ENCODE peak calls at places on chromosomes 4 and X, in nine cellular contexts. V is heart left ventricle, A is osteoblast, U is WERI-Rb-1, Z is fibroblast of the aortic adventitia, G is fibroblast of villous mesenchyme, P is retinal pigment epithelial cell, O is testis, I is neural progenitor cell. R is an unnamed sample.
A peak's percentile ranks its signal among the peaks of the same experiment; 100 is the strongest.

GRCh38 chrX:101442095-101442494 is 34.1 kb downstream of the HNRNPH2 start:
- DNase-seq in V (no peak), A (no peak), U (no peak), Z (no peak), G (peak; percentile 91), P (no peak), O (no peak), I (no peak), R (no peak)

GRCh38 chrX:13125188-13125587 is 80.8 kb upstream of the FAM9C start:
- DNase-seq in V (no peak), A (no peak), U (no peak), Z (no peak), G (no peak), P (no peak), O (no peak), I (no peak), R (no peak)

GRCh38 chrX:107729558-107730297 is 45.9 kb downstream of the TSC22D3 start:
- DNase-seq in V (peak; percentile 78), A (no peak), U (no peak), Z (no peak), G (peak; percentile 49), P (no peak), O (no peak), I (no peak), R (no peak)

GRCh38 chrX:69128573-69128972 is 36.7 kb downstream of the PJA1 start:
- DNase-seq in V (peak; percentile 45), A (peak; percentile 88), U (no peak), Z (peak; percentile 11), G (no peak), P (no peak), O (peak; percentile 55), I (peak; percentile 60), R (peak; percentile 45)

GRCh38 chrX:40688976-40689375 is 41.6 kb upstream of the CXorf38 start:
- DNase-seq in V (no peak), A (no peak), U (no peak), Z (peak; percentile 19), G (no peak), P (no peak), O (no peak), I (no peak), R (no peak)

GRCh38 chr4:85496933-85497332 is 22.0 kb downstream of the ARHGAP24 start:
- DNase-seq in V (no peak), A (no peak), U (no peak), Z (peak; percentile 85), G (peak; percentile 81), P (peak; percentile 88), O (no peak), I (no peak), R (peak; percentile 81)

GRCh38 chr4:73434311-73434710 is 1.7 kb upstream of the AFP start:
- DNase-seq in V (no peak), A (no peak), U (no peak), Z (no peak), G (peak; percentile 13), P (no peak), O (no peak), I (peak; percentile 21), R (no peak)

GRCh38 chr4:24771241-24771640 is 24.1 kb upstream of the SOD3 start:
- DNase-seq in V (no peak), A (no peak), U (no peak), Z (peak; percentile 19), G (peak; percentile 78), P (no peak), O (no peak), I (no peak), R (peak; percentile 76)

GRCh38 chr4:27066591-27066990 is 205.9 kb downstream of the STIM2 start:
- DNase-seq in V (no peak), A (no peak), U (no peak), Z (no peak), G (no peak), P (no peak), O (no peak), I (no peak), R (no peak)

GRCh38 chrX:40012800-40013682 is 84.7 kb downstream of the BCOR start:
- DNase-seq in V (peak; percentile 81), A (peak; percentile 92), U (peak; percentile 65), Z (peak; percentile 74), G (peak; percentile 82), P (no peak), O (peak; percentile 49), I (peak; percentile 51), R (peak; percentile 56)

GRCh38 chrX:29461039-29461438 is 754.3 kb upstream of the MAGEB2 start:
- DNase-seq in V (no peak), A (no peak), U (no peak), Z (no peak), G (no peak), P (no peak), O (no peak), I (no peak), R (peak; percentile 1)

GRCh38 chr4:40056722-40057539 is at the start of gene N4BP2:
- DNase-seq in V (peak; percentile 90), A (peak; percentile 94), U (peak; percentile 92), Z (peak; percentile 72), G (peak; percentile 78), P (no peak), O (peak; percentile 78), I (peak; percentile 96), R (peak; percentile 76)

GRCh38 chr4:55866290-55866907 is 13.0 kb downstream of the EXOC1 start:
- DNase-seq in V (no peak), A (peak; percentile 66), U (no peak), Z (peak; percentile 95), G (peak; percentile 96), P (peak; percentile 91), O (no peak), I (no peak), R (peak; percentile 93)

GRCh38 chr4:139609647-139610046 is 53.6 kb upstream of the SETD7 start:
- DNase-seq in V (no peak), A (peak; percentile 47), U (no peak), Z (peak; percentile 70), G (peak; percentile 34), P (peak; percentile 67), O (no peak), I (no peak), R (peak; percentile 24)

GRCh38 chr4:8618421-8618820 is 25.9 kb downstream of the CPZ start:
- DNase-seq in V (peak; percentile 5), A (no peak), U (no peak), Z (no peak), G (no peak), P (no peak), O (no peak), I (no peak), R (no peak)

GRCh38 chr4:157220026-157220881 is at the start of gene GRIA2:
- DNase-seq in V (peak; percentile 34), A (peak; percentile 90), U (peak; percentile 80), Z (peak; percentile 50), G (peak; percentile 49), P (no peak), O (peak; percentile 72), I (peak; percentile 93), R (peak; percentile 33)

GRCh38 chr4:67327245-67327860 is 217.9 kb downstream of the CENPC start:
- DNase-seq in V (peak; percentile 33), A (no peak), U (peak; percentile 67), Z (peak; percentile 73), G (peak; percentile 51), P (peak; percentile 2), O (peak; percentile 75), I (peak; percentile 82), R (peak; percentile 44)
- TF ChIP-seq CTCF in V (peak; percentile 82), A (peak; percentile 94), U (peak; percentile 72), Z (peak; percentile 90), G (peak; percentile 89), P (peak; percentile 92), O (peak; percentile 63), I (peak; percentile 96), R (peak; percentile 96)

DNA sequence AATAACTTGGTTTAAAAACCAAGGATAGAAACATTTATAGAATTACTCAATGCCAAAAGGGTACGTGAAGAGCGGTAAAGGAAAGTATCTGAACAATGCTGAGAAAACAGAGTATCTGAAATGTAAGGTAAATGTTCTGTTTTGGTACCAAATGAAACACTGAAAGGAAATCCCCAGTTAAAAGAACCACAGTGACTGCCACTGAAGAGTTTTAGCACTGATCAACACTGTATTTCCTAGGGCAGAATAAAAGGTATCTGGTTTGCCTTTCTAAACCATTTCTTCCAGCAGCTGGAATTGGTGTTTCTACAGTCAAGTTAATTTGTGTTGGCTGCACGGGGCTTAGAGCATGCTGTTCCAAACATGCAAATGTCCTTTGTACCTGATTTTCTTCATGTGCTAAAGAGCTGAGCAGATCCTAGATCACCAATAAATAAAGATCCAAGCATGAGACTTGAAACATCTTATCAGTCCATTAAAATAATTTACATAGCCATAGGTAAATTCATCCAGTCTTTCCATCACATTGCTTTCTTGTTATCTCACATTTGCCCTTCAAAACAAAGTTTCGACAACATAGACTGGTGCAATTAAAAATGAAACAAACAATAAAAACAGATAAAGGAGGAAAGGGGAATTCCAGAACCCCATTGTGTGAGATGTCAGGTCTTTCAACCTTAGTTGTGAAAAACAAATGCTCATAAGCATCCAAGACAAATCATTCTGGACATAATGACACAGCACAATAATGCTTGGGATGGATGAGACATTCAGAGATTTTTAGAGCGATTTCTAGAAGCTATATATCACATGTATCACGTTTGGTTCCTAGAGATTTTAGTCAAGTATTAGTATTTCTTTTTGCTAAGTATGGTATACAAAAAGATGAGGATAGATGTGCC is 38.6 kb downstream of the MFAP3L start:
- DNase-seq in V (no peak), A (no peak), U (no peak), Z (no peak), G (no peak), P (no peak), O (no peak), I (no peak), R (no peak)
- H3K4me3 ChIP-seq in V (no peak overlapping the region), A (no peak overlapping the region), U (no peak overlapping the region), Z (no peak overlapping the region), G (no peak overlapping the region), P (no peak overlapping the region), O (no peak overlapping the region), I (no peak overlapping the region), R (no peak overlapping the region)

GRCh38 chr4:20249333-20249732 is 2.4 kb upstream of the SLIT2 start:
- DNase-seq in V (no peak), A (peak; percentile 35), U (peak; percentile 20), Z (peak; percentile 83), G (peak; percentile 51), P (no peak), O (no peak), I (peak; percentile 25), R (peak; percentile 65)
- TF ChIP-seq CTCF in V (no peak), A (peak; percentile 77), U (peak; percentile 56), Z (peak; percentile 83), G (peak; percentile 46), P (peak; percentile 73), O (no peak), I (peak; percentile 33), R (peak; percentile 80)

GRCh38 chr4:119025916-119026661 is 109.5 kb upstream of the MYOZ2 start:
- DNase-seq in V (no peak), A (peak; percentile 86), U (no peak), Z (peak; percentile 97), G (peak; percentile 97), P (peak; percentile 61), O (no peak), I (no peak), R (peak; percentile 94)
- H3K4me3 ChIP-seq in V (peak overlapping the region; percentile 4), A (peak overlapping the region; percentile 47), U (no peak overlapping the region), Z (no peak overlapping the region), G (no peak overlapping the region), P (peak overlapping the region; percentile 5), O (no peak overlapping the region), I (no peak overlapping the region), R (peak overlapping the region; percentile 58)

GRCh38 chrX:27583976-27584375 is 6.2 kb upstream of the DCAF8L2 start:
- DNase-seq in V (no peak), A (no peak), U (no peak), Z (peak; percentile 23), G (peak; percentile 7), P (no peak), O (no peak), I (no peak), R (no peak)
- TF ChIP-seq CTCF in V (no peak), A (no peak), U (no peak), Z (no peak), G (no peak), P (no peak), O (no peak), I (no peak), R (no peak)